ENCODE peak calls at places on chromosomes 12 and 14, in eight cellular contexts. R is cardiac fibroblast; U is SHP77; O is activated naive CD4-positive, alpha-beta T cell treated with anti-CD3 and anti-CD28 coated beads, Interleukin-2, amount 10 ng/mL, durations not matched to agents 7 days and 5 days; T is mucosa of descending colon; J is right lobe of liver; Y is NCI-H1092; G is T-helper 1 cell. B is an unnamed sample.
A peak's percentile ranks its signal among the peaks of the same experiment; 100 is the strongest.

GRCh38 chr14:101000711-101001110 is 97.2 kb upstream of the RTL1 start:
- DNase-seq in Y (no peak), R (no peak), J (no peak), G (no peak), T (no peak), U (no peak), O (no peak), B (no peak)

GRCh38 chr14:94598816-94599655 is 13.2 kb upstream of the SERPINA3 start:
- DNase-seq in U (no peak), O (no peak), G (no peak), J (peak; percentile 90), R (peak; percentile 97), Y (no peak), T (peak; percentile 41), B (no peak)

GRCh38 chr14:74697543-74697942 is 15.3 kb downstream of the AREL1 start:
- DNase-seq in Y (no peak), O (no peak), J (no peak), R (no peak), U (no peak), T (no peak), G (no peak), B (no peak)

GRCh38 chr12:1380171-1380974 is 214.0 kb downstream of the FBXL14 start:
- DNase-seq in U (no peak), O (no peak), T (no peak), J (no peak), Y (no peak), G (no peak), R (no peak), B (no peak)

GRCh38 chr12:125143491-125143890 is 78.3 kb downstream of the AACS start:
- DNase-seq in T (peak; percentile 73), J (no peak), U (peak; percentile 13), O (no peak), G (no peak), R (peak; percentile 69), Y (no peak), B (no peak)

GRCh38 chr12:127560041-127560478 is 706.9 kb upstream of the TMEM132C start:
- DNase-seq in U (no peak), R (no peak), O (no peak), G (no peak), Y (no peak), T (no peak), J (no peak), B (no peak)

GRCh38 chr12:59724011-59724703 is 128.3 kb downstream of the SLC16A7 start:
- DNase-seq in T (no peak), J (no peak), Y (no peak), U (no peak), O (no peak), G (no peak), R (no peak), B (no peak)

GRCh38 chr12:26845984-26846383 is 13.0 kb upstream of the ITPR2 start:
- DNase-seq in O (no peak), Y (no peak), R (peak; percentile 97), J (no peak), G (no peak), T (no peak), U (no peak), B (no peak)

GRCh38 chr14:93789366-93790130 is 1.3 kb upstream of the PRIMA1 start:
- DNase-seq in T (no peak), U (no peak), J (no peak), R (no peak), O (no peak), G (no peak), Y (no peak), B (no peak)

GRCh38 chr14:59428581-59429012 is 36.6 kb downstream of the GPR135 start:
- DNase-seq in J (no peak), T (peak; percentile 10), G (no peak), R (peak; percentile 74), U (no peak), Y (no peak), O (no peak), B (no peak)

GRCh38 chr12:122527478-122527944 is 462 bp downstream of the KNTC1 start:
- DNase-seq in O (peak; percentile 59), U (peak; percentile 5), R (peak; percentile 19), Y (no peak), G (peak; percentile 10), J (no peak), T (peak; percentile 31), B (no peak)

GRCh38 chr14:63745858-63746425 is 18.1 kb upstream of the SGPP1 start:
- DNase-seq in T (peak; percentile 40), J (no peak), G (no peak), R (no peak), U (no peak), Y (no peak), O (peak; percentile 44), B (no peak)

GRCh38 chr12:26293612-26294011 is 98.2 kb downstream of the SSPN start:
- DNase-seq in G (no peak), O (no peak), U (no peak), J (no peak), T (no peak), Y (no peak), R (no peak), B (no peak)

GRCh38 chr14:89654998-89655397 is 238.0 kb upstream of the FOXN3 start:
- DNase-seq in J (no peak), Y (peak; percentile 17), G (no peak), U (no peak), R (no peak), O (no peak), T (no peak), B (no peak)

GRCh38 chr14:81164167-81164774 is 56.5 kb downstream of the GTF2A1 start:
- DNase-seq in T (peak; percentile 46), O (peak; percentile 67), G (no peak), U (peak; percentile 71), R (peak; percentile 70), Y (peak; percentile 50), J (peak; percentile 76), B (peak; percentile 42)

GRCh38 chr14:90424075-90424474 is 27.2 kb downstream of the CALM1 start:
- DNase-seq in O (no peak), J (no peak), G (no peak), Y (no peak), R (no peak), T (no peak), U (no peak), B (no peak)

GRCh38 chr14:104219731-104220224 is 81.4 kb downstream of the KIF26A start:
- DNase-seq in R (no peak), O (no peak), U (peak; percentile 18), G (no peak), Y (no peak), T (no peak), J (no peak), B (no peak)

GRCh38 chr14:95106966-95107365 is 50.4 kb downstream of the DICER1 start:
- DNase-seq in U (no peak), G (no peak), O (no peak), J (no peak), T (no peak), Y (no peak), R (peak; percentile 5), B (no peak)

GRCh38 chr12:10015450-10015849 is 5.0 kb downstream of the CLEC12B start:
- DNase-seq in Y (no peak), G (no peak), T (no peak), O (no peak), R (no peak), U (no peak), J (no peak), B (no peak)

GRCh38 chr14:35556548-35556947 is 22.6 kb downstream of the INSM2 start:
- DNase-seq in Y (peak; percentile 35), J (no peak), O (no peak), U (peak; percentile 20), R (no peak), T (no peak), G (no peak), B (peak; percentile 75)

GRCh38 chr14:101500061-101500460 is 61.2 kb upstream of the DIO3 start:
- DNase-seq in J (peak; percentile 24), Y (no peak), R (no peak), G (no peak), T (no peak), O (no peak), U (no peak), B (no peak)

GRCh38 chr14:48398675-48399282 is 723.4 kb upstream of the MDGA2 start:
- DNase-seq in Y (peak; percentile 22), O (no peak), R (peak; percentile 44), J (no peak), T (peak; percentile 15), G (no peak), U (peak; percentile 65), B (peak; percentile 4)

GRCh38 chr12:26651566-26652188 is 181.3 kb downstream of the ITPR2 start:
- DNase-seq in Y (no peak), R (peak; percentile 80), O (peak; percentile 62), U (peak; percentile 38), G (no peak), J (no peak), T (peak; percentile 70), B (no peak)

GRCh38 chr12:25364529-25365339 is 114.0 kb upstream of the KRAS start:
- DNase-seq in O (peak; percentile 58), U (no peak), T (no peak), R (no peak), Y (no peak), J (no peak), G (no peak), B (no peak)

B was measured in NCI-H1930.